ENCODE peak calls at places on chromosomes 12 and 14, in four cellular contexts. One of them, this sample, is unnamed.
A peak's percentile ranks its signal among the peaks of the same experiment; 100 is the strongest.

GRCh38 chr12:42291680-42292079 is 34.2 kb downstream of the ZCRB1 start:
- DNase-seq in H1: no peak
- DNase-seq in HepG2: no peak
- DNase-seq in GM12878: no peak
- DNase-seq in this sample: no peak

GRCh38 chr14:79856357-79856756 is 354.9 kb downstream of the DIO2 start:
- DNase-seq in H1: no peak
- DNase-seq in HepG2: no peak
- DNase-seq in GM12878: no peak
- DNase-seq in this sample: no peak

GRCh38 chr14:99768381-99768780 is 24.8 kb upstream of the EML1 start:
- DNase-seq in H1: no peak
- DNase-seq in HepG2: no peak
- DNase-seq in GM12878: no peak
- DNase-seq in this sample: no peak

GRCh38 chr12:26845984-26846383 is 13.0 kb upstream of the ITPR2 start:
- DNase-seq in H1: no peak
- DNase-seq in HepG2: peak; percentile 57
- DNase-seq in GM12878: no peak
- DNase-seq in this sample: no peak

GRCh38 chr12:105226219-105226618 is 9.8 kb downstream of the APPL2 start:
- DNase-seq in H1: no peak
- DNase-seq in HepG2: no peak
- DNase-seq in GM12878: no peak
- DNase-seq in this sample: peak; percentile 24

GRCh38 chr12:42648061-42648460 is 58.5 kb upstream of the PRICKLE1 start:
- DNase-seq in H1: no peak
- DNase-seq in HepG2: no peak
- DNase-seq in GM12878: no peak
- DNase-seq in this sample: no peak

GRCh38 chr12:59708484-59708883 is 112.7 kb downstream of the SLC16A7 start:
- DNase-seq in H1: no peak
- DNase-seq in HepG2: no peak
- DNase-seq in GM12878: no peak
- DNase-seq in this sample: no peak

GRCh38 chr14:72443991-72444431 is 449.9 kb downstream of the DPF3 start:
- DNase-seq in H1: no peak
- DNase-seq in HepG2: no peak
- DNase-seq in GM12878: peak; percentile 28
- DNase-seq in this sample: no peak

GRCh38 chr14:105286759-105287144 is 14.0 kb downstream of the BRF1 start:
- DNase-seq in H1: no peak
- DNase-seq in HepG2: no peak
- DNase-seq in GM12878: no peak
- DNase-seq in this sample: no peak

GRCh38 chr14:61876362-61877049 is 114.3 kb downstream of the SNAPC1 start:
- DNase-seq in H1: no peak
- DNase-seq in HepG2: no peak
- DNase-seq in GM12878: no peak
- DNase-seq in this sample: no peak

GRCh38 chr14:89225607-89226006 is 191.4 kb downstream of the FOXN3 start:
- DNase-seq in H1: no peak
- DNase-seq in HepG2: no peak
- DNase-seq in GM12878: no peak
- DNase-seq in this sample: no peak

GRCh38 chr14:33509927-33510535 is 440.8 kb downstream of the EGLN3 start:
- DNase-seq in H1: no peak
- DNase-seq in HepG2: no peak
- DNase-seq in GM12878: no peak
- DNase-seq in this sample: no peak

GRCh38 chr12:121797937-121798801 is 4.7 kb upstream of the RHOF start:
- DNase-seq in H1: no peak
- DNase-seq in HepG2: no peak
- DNase-seq in GM12878: no peak
- DNase-seq in this sample: no peak

GRCh38 chr14:53894456-53894855 is 62.2 kb downstream of the BMP4 start:
- DNase-seq in H1: no peak
- DNase-seq in HepG2: no peak
- DNase-seq in GM12878: no peak
- DNase-seq in this sample: peak; percentile 5

GRCh38 chr12:103805961-103806360 is 35.1 kb downstream of the NT5DC3 start:
- DNase-seq in H1: no peak
- DNase-seq in HepG2: no peak
- DNase-seq in GM12878: no peak
- DNase-seq in this sample: no peak

GRCh38 chr14:76086636-76087035 is 65.1 kb upstream of the GPATCH2L start:
- DNase-seq in H1: no peak
- DNase-seq in HepG2: no peak
- DNase-seq in GM12878: no peak
- DNase-seq in this sample: no peak

GRCh38 chr12:66899567-66899966 is 220.7 kb upstream of the GRIP1 start:
- DNase-seq in H1: no peak
- DNase-seq in HepG2: no peak
- DNase-seq in GM12878: no peak
- DNase-seq in this sample: no peak

GRCh38 chr12:120242275-120242799 is 23.2 kb downstream of the PXN start:
- DNase-seq in H1: no peak
- DNase-seq in HepG2: no peak
- DNase-seq in GM12878: no peak
- DNase-seq in this sample: no peak

GRCh38 chr14:87989613-87990299 is 3.2 kb downstream of the GALC start:
- DNase-seq in H1: no peak
- DNase-seq in HepG2: no peak
- DNase-seq in GM12878: no peak
- DNase-seq in this sample: no peak

DNA sequence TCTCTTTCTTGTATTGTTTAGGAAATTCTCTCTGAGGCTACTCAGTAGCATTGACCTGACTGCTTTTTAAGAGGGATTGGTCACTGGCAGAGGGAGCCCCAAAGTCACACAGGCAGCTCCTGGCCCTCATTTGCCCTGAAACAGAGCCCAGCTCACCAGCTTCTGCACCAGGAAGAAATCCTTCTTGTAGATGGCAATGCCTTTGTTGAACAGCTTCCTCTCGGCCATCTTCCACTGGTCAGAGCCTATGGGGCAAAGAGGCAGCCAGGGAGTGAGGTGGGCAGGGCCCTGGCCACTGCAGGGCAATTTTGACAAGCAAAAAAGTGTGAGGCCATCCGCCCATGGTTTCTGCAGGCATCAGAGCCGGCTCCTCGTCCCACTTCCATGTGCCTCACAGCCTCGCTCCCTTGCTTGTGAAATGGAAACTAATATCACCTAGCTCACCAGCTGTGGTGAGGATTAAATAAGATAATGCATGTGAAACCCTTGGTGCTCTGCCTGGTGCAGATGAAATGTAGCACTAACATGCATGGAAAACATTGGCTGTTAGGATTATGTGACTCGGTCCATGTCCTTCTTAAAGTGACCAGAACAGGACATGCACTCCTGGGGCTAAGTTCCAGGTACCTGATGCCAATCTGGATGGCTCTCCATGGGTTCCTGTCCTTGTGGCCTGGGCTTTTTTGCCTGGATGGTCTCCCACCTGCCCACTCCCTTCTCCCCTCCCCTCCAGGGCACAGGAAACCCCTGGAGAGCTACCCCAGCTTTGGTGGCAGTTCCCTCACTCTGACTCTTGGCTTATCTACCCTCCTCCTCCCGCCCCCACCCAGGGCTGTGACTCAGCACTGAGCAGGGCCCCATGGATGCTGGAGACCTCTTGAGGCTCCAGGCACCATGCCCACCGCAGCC is 11.2 kb upstream of the PNMA1 start:
- DNase-seq in H1: no peak
- DNase-seq in HepG2: no peak
- DNase-seq in GM12878: no peak
- DNase-seq in this sample: no peak
- TF ChIP-seq TAF1 in H1: no peak
- TF ChIP-seq TAF1 in HepG2: no peak
- TF ChIP-seq TAF1 in GM12878: no peak
- TF ChIP-seq TAF1 in this sample: no peak

GRCh38 chr12:51351913-51352532 is 5.5 kb upstream of the CELA1 start:
- DNase-seq in H1: peak; percentile 59
- DNase-seq in HepG2: peak; percentile 30
- DNase-seq in GM12878: no peak
- DNase-seq in this sample: no peak
- TF ChIP-seq POLR2A in H1: no peak
- TF ChIP-seq POLR2A in HepG2: no peak
- TF ChIP-seq POLR2A in GM12878: no peak
- TF ChIP-seq POLR2A in this sample: no peak

GRCh38 chr14:51285102-51285501 is 45.1 kb downstream of the TMX1 start:
- DNase-seq in H1: no peak
- DNase-seq in HepG2: no peak
- DNase-seq in GM12878: peak; percentile 30
- DNase-seq in this sample: no peak

GRCh38 chr14:51291016-51291415 is 51.0 kb downstream of the TMX1 start:
- DNase-seq in H1: no peak
- DNase-seq in HepG2: no peak
- DNase-seq in GM12878: no peak
- DNase-seq in this sample: no peak

GRCh38 chr14:51293149-51293925 is 53.3 kb downstream of the TMX1 start:
- DNase-seq in H1: no peak
- DNase-seq in HepG2: no peak
- DNase-seq in GM12878: no peak
- DNase-seq in this sample: no peak

GRCh38 chr14:51290132-51290531 is 50.1 kb downstream of the TMX1 start:
- DNase-seq in H1: no peak
- DNase-seq in HepG2: no peak
- DNase-seq in GM12878: no peak
- DNase-seq in this sample: no peak

DNA sequence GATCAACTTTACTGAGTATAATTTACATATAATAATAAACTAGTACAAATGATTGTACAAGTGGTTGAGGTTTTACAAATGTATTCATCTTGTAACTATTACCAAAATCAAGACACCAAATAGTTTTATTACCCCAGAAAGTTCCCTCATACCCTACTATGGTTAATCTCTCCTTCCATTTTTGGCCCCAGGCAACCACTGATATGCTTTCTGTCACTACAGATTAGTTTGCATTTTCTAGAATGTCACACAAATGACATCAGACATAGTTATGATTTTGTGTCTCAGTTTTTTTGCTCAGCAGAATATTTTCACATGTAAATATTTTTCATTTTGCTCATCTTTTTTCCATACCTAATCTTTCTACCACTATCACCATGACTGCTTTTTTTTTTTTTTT is 49.1 kb downstream of the TMX1 start:
- DNase-seq in H1: no peak
- DNase-seq in HepG2: no peak
- DNase-seq in GM12878: no peak
- DNase-seq in this sample: no peak
- TF ChIP-seq POLR2AphosphoS5 in H1: no peak
- TF ChIP-seq POLR2AphosphoS5 in HepG2: no peak
- TF ChIP-seq POLR2AphosphoS5 in GM12878: no peak
- TF ChIP-seq POLR2AphosphoS5 in this sample: no peak

GRCh38 chr12:113098428-113099028 is 37.0 kb downstream of the RASAL1 start:
- DNase-seq in H1: peak; percentile 78
- DNase-seq in HepG2: peak; percentile 79
- DNase-seq in GM12878: no peak
- DNase-seq in this sample: peak; percentile 73

GRCh38 chr12:113099764-113100163 is 35.8 kb downstream of the RASAL1 start:
- DNase-seq in H1: no peak
- DNase-seq in HepG2: no peak
- DNase-seq in GM12878: no peak
- DNase-seq in this sample: no peak

GRCh38 chr12:113099364-113099763 is 36.2 kb downstream of the RASAL1 start:
- DNase-seq in H1: no peak
- DNase-seq in HepG2: no peak
- DNase-seq in GM12878: no peak
- DNase-seq in this sample: no peak

GRCh38 chr12:113096675-113097461 is 38.7 kb downstream of the RASAL1 start:
- DNase-seq in H1: no peak
- DNase-seq in HepG2: no peak
- DNase-seq in GM12878: no peak
- DNase-seq in this sample: no peak

DNA sequence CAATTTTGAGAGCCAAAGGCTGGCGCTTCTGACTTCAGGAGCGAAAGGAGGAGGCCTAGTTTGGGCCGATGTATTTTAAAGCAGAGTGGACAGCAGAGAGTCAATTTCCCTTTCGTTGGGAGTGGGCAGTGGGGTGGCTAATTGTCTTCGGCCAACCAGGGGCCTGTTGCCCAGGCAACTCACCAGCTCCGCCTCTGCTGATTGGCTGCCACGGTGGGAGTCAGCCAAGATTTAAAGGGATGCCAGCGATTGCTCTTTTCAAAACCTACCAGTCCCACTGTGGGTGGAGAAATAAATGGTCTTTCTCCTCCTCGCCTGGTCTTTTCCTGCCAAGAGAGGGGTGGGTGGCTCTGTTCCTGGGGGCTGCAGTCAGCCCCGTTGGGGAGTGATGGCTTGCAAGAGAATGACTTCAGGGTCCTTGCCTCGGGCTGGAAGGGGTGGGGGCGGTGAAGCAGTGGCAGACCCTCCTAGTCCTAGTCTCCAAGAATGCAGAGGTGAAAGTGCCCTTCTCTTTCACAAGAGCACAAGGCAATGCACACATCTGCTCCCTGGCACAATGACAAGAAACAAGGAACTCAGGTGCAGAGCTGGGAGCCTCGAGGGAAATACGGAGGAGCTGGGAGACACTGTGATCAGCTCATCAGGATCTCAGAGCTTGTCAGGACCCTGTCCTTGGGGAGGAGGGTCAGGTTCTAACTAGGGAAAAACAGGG is 37.7 kb downstream of the RASAL1 start:
- DNase-seq in H1: no peak
- DNase-seq in HepG2: no peak
- DNase-seq in GM12878: no peak
- DNase-seq in this sample: no peak
- TF ChIP-seq TAF1 in H1: no peak
- TF ChIP-seq TAF1 in HepG2: no peak
- TF ChIP-seq TAF1 in GM12878: no peak
- TF ChIP-seq TAF1 in this sample: no peak